ENCODE peak calls at places on chromosomes 1 and 21, in six cellular contexts. B is body of pancreas, A is neural progenitor cell, R is heart left ventricle, J is lower lobe of right lung, X is adrenal gland. V is an unnamed sample.

GRCh38 chr1:77354536-77354935 is 72.7 kb downstream of the AK5 start:
- DNase-seq in A (no peak), R (no peak), X (no peak), B (no peak), J (no peak), V (no peak)

GRCh38 chr1:239250353-239251035 is 135.9 kb upstream of the CHRM3 start:
- DNase-seq in R (no peak), X (no peak), J (no peak), B (peak; percentile 58), A (no peak), V (no peak)

GRCh38 chr1:2962541-2962940 is 58.7 kb upstream of the ACTRT2 start:
- DNase-seq in R (peak; percentile 18), A (no peak), J (peak; percentile 14), B (no peak), X (no peak), V (no peak)

GRCh38 chr1:12052008-12052573 is 11.0 kb upstream of the TNFRSF8 start:
- DNase-seq in A (no peak), B (peak; percentile 34), X (peak; percentile 85), J (no peak), R (peak; percentile 77), V (peak; percentile 45)

GRCh38 chr1:148333875-148334338 is 149.2 kb downstream of the PPIAL4G start:
- DNase-seq in A (no peak), X (no peak), J (no peak), B (peak; percentile 18), R (no peak), V (no peak)

GRCh38 chr1:103986792-103987191 is 237.1 kb downstream of the AMY1C start:
- DNase-seq in R (no peak), B (no peak), A (no peak), X (no peak), J (no peak), V (no peak)

GRCh38 chr1:203041351-203041932 is 15.2 kb downstream of the PPFIA4 start:
- DNase-seq in R (no peak), J (no peak), X (no peak), A (no peak), B (no peak), V (no peak)

GRCh38 chr1:115164484-115164883 is 75.2 kb upstream of the TSPAN2 start:
- DNase-seq in A (no peak), J (no peak), X (peak; percentile 72), B (no peak), R (no peak), V (no peak)

GRCh38 chr21:25708467-25709065 is 26.1 kb downstream of the ATP5PF start:
- DNase-seq in R (no peak), A (peak; percentile 51), X (peak; percentile 24), J (no peak), B (peak; percentile 44), V (no peak)

GRCh38 chr1:201169971-201170532 is 15.8 kb upstream of the TMEM9 start:
- DNase-seq in R (no peak), J (no peak), A (no peak), X (no peak), B (no peak), V (no peak)

GRCh38 chr1:150610576-150610975 is 18.8 kb downstream of the ENSA start:
- DNase-seq in J (no peak), R (no peak), B (no peak), X (no peak), A (no peak), V (no peak)
- H3K27ac ChIP-seq in J (peak overlapping the region; percentile 95), R (peak overlapping the region; percentile 54), B (peak overlapping the region; percentile 93), X (no peak overlapping the region), A (no peak overlapping the region), V (peak overlapping the region; percentile 85)

DNA sequence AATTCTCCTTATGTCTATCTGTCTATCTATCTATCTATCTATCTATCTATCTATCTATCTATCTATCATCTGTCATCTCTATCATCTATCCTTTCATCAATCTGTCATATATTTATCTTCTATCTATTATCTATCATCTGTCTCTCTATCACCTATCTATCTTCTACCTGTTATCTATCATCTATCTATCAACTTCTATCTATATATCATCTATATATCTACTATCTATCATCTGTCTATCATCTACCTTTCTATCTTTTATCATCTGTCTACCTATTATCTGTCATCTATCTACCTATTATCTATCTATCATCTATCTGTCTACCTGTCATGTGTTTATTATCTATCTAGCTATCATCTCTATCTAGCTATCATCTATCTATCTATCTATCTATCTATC is 124.7 kb upstream of the C1orf174 start:
- DNase-seq in X (no peak), R (no peak), A (no peak), J (no peak), B (no peak), V (no peak)
- H3K4me1 ChIP-seq in X (no peaks in the 10 kb centered on the region), R (no peaks in the 10 kb centered on the region), A (peaks cover 7% of the 10 kb centered on the region), J (no peaks in the 10 kb centered on the region), B (no peaks in the 10 kb centered on the region), V (no peaks in the 10 kb centered on the region)

GRCh38 chr1:95451054-95451453 is 217.0 kb downstream of the RWDD3 start:
- DNase-seq in A (peak; percentile 47), B (peak; percentile 24), R (no peak), J (no peak), X (no peak), V (no peak)
- TF ChIP-seq CTCF in A (peak; percentile 51), B (peak; percentile 40), R (no peak), J (no peak), X (no peak), V (no peak)

GRCh38 chr1:162070094-162070748 is 730 bp downstream of the NOS1AP start:
- DNase-seq in X (peak; percentile 20), A (peak; percentile 50), B (peak; percentile 61), R (no peak), J (peak; percentile 50), V (peak; percentile 18)
- H3K27ac ChIP-seq in X (no peak overlapping the region), A (no peak overlapping the region), B (peak overlapping the region; percentile 92), R (no peak overlapping the region), J (peak overlapping the region; percentile 68), V (peak overlapping the region; percentile 86)

GRCh38 chr1:9665193-9665592 is 13.7 kb downstream of the PIK3CD start:
- DNase-seq in X (no peak), A (no peak), R (no peak), J (no peak), B (no peak), V (no peak)
- H3K4me1 ChIP-seq in X (no peaks in the 10 kb centered on the region), A (no peaks in the 10 kb centered on the region), R (no peaks in the 10 kb centered on the region), J (no peaks in the 10 kb centered on the region), B (no peaks in the 10 kb centered on the region), V (no peaks in the 10 kb centered on the region)

DNA sequence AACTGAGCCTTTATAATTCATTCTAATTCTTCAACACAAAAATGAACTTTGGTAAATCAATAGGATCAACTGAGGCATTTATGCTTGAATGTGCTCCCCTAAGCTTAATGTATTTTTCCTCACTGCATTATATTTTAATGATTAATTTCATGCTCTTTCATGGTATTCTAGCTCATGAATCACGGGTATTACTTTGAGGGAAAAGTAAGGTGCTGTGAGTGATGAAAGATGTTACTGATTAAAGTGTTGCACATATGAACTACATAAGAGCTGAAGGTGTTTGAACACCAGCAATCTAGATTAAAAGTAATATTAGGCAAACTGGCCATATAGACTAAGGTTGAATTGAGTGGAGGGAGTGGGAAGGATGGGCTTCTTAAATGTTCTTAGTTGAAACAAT is 1.9 kb downstream of the DPYD start:
- DNase-seq in A (no peak), R (no peak), J (no peak), B (no peak), X (no peak), V (no peak)
- TF ChIP-seq CTCF in A (no peak), R (no peak), J (no peak), B (no peak), X (no peak), V (no peak)

GRCh38 chr21:36693144-36694040 is 5.5 kb upstream of the SIM2 start:
- DNase-seq in B (no peak), X (no peak), R (no peak), A (peak; percentile 73), J (no peak), V (no peak)

GRCh38 chr21:36692844-36693143 is 6.1 kb upstream of the SIM2 start:
- DNase-seq in J (no peak), B (no peak), A (no peak), X (no peak), R (no peak), V (no peak)

GRCh38 chr21:36691539-36692124 is 7.3 kb upstream of the SIM2 start:
- DNase-seq in J (no peak), A (peak; percentile 43), B (no peak), R (no peak), X (no peak), V (no peak)

GRCh38 chr21:36690637-36691538 is 8.0 kb upstream of the SIM2 start:
- DNase-seq in A (peak; percentile 25), B (no peak), R (no peak), J (no peak), X (no peak), V (no peak)

GRCh38 chr21:36692125-36692843 is 6.6 kb upstream of the SIM2 start:
- DNase-seq in A (peak; percentile 71), X (no peak), B (no peak), R (no peak), J (no peak), V (no peak)
- H3K27ac ChIP-seq in A (no peak overlapping the region), X (no peak overlapping the region), B (no peak overlapping the region), R (no peak overlapping the region), J (no peak overlapping the region), V (no peak overlapping the region)

GRCh38 chr1:227914801-227915563 is 32.8 kb downstream of the WNT9A start:
- DNase-seq in J (no peak), A (no peak), X (no peak), R (peak; percentile 48), B (no peak), V (no peak)

GRCh38 chr1:227915564-227916553 is 31.9 kb downstream of the WNT9A start:
- DNase-seq in R (peak; percentile 23), X (no peak), J (no peak), B (no peak), A (peak; percentile 52), V (no peak)

GRCh38 chr1:227913446-227913968 is 34.2 kb downstream of the WNT9A start:
- DNase-seq in R (no peak), J (no peak), B (no peak), X (no peak), A (peak; percentile 57), V (no peak)

GRCh38 chr1:227916655-227917054 is 31.1 kb downstream of the WNT9A start:
- DNase-seq in X (no peak), J (no peak), R (peak; percentile 12), B (no peak), A (no peak), V (no peak)

DNA sequence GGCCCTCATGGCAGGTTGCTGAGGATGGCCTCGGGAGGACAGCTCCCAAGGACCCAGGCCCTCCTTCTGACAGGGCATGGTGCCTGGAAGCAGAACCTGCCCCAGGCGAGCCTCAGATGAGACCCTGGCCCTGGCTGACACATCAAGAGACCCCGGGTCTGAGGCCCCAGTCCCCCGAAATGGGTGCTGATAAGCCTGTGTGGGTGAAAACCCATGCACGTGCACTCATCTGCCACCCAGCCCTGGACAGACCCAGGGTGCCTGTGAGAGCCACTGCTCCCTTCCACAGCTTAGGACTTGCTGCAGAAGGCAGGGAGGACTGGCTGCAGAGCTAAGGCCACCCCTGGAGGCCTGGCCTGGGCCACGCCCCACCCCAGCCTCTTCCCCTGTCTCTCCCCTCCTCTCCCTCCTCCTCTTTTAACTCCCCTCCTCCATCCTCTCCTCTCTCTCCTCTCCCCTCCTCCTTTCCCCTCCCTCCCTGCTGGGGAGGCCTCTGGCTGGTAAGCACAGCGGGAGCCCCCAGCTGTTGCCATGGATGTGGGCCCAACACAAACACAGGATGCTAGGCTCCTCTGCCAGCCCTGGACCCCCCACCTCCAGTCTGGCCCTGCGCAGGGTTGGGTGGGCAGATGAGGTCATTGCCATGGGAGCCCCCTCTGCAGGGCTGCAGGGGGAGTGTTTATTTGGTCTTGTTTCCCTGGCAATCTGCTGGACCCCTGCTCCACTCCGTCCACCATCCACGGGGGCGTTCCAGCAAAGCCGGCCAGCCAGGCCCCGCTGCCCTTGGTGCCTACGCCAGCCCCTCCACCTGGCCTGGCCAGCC is 33.6 kb downstream of the WNT9A start:
- DNase-seq in A (peak; percentile 37), R (peak; percentile 50), X (no peak), B (no peak), J (no peak), V (no peak)
- H3K4me1 ChIP-seq in A (peaks cover 54% of the 10 kb centered on the region), R (no peaks in the 10 kb centered on the region), X (no peaks in the 10 kb centered on the region), B (no peaks in the 10 kb centered on the region), J (no peaks in the 10 kb centered on the region), V (no peaks in the 10 kb centered on the region)